ENCODE peak calls at places on chromosomes 13 and 19, in eight cellular contexts. E is activated T-cell treated with anti-CD3 and anti-CD28 coated beads for 4 hours, F is psoas muscle, C is AML-193, U is pancreas, V is GM04504, D is HT1080, I is anterior cingulate cortex. N is an unnamed sample.

GRCh38 chr13:22077205-22077683 is 406.4 kb downstream of the FGF9 start:
- DNase-seq in E (no peak), F (no peak), C (no peak), U (no peak), V (no peak), D (no peak), I (no peak), N (no peak)

GRCh38 chr19:10552596-10553053 is 8.9 kb downstream of the ATG4D start:
- DNase-seq in E (no peak), F (no peak), C (no peak), U (no peak), V (no peak), D (peak; percentile 41), I (peak; percentile 8), N (no peak)

GRCh38 chr19:57719424-57719823 is 8.0 kb downstream of the ZNF671 start:
- DNase-seq in E (no peak), F (no peak), C (no peak), U (no peak), V (no peak), D (no peak), I (no peak), N (no peak)

GRCh38 chr13:52599037-52599852 is 43.0 kb upstream of the HNRNPA1L2 start:
- DNase-seq in E (no peak), F (no peak), C (peak; percentile 51), U (no peak), V (no peak), D (peak; percentile 50), I (no peak), N (no peak)

GRCh38 chr13:113774177-113775107 is 15.4 kb downstream of the TMEM255B start:
- DNase-seq in E (no peak), F (no peak), C (no peak), U (no peak), V (peak; percentile 10), D (peak; percentile 80), I (no peak), N (no peak)

GRCh38 chr13:21148557-21149258 is 27.6 kb downstream of the SKA3 start:
- DNase-seq in E (no peak), F (no peak), C (no peak), U (no peak), V (no peak), D (no peak), I (no peak), N (no peak)

GRCh38 chr19:44684892-44685847 is 13.8 kb upstream of the CEACAM16 start:
- DNase-seq in E (no peak), F (no peak), C (no peak), U (no peak), V (peak; percentile 81), D (peak; percentile 94), I (no peak), N (no peak)

GRCh38 chr13:113149711-113150544 is 8.5 kb upstream of the PROZ start:
- DNase-seq in E (no peak), F (no peak), C (no peak), U (no peak), V (no peak), D (no peak), I (no peak), N (no peak)

GRCh38 chr19:7883796-7884570 is 4.3 kb upstream of the LRRC8E start:
- DNase-seq in E (no peak), F (no peak), C (no peak), U (no peak), V (peak; percentile 46), D (peak; percentile 50), I (no peak), N (no peak)

GRCh38 chr13:107370036-107370785 is 802.3 kb upstream of the ARGLU1 start:
- DNase-seq in E (no peak), F (no peak), C (no peak), U (no peak), V (peak; percentile 46), D (peak; percentile 83), I (no peak), N (no peak)

GRCh38 chr19:16197188-16197621 is 506 bp upstream of the AP1M1 start:
- DNase-seq in E (no peak), F (no peak), C (no peak), U (no peak), V (peak; percentile 90), D (no peak), I (no peak), N (no peak)

GRCh38 chr13:97248243-97248642 is 26.1 kb downstream of the MBNL2 start:
- DNase-seq in E (no peak), F (no peak), C (no peak), U (no peak), V (no peak), D (no peak), I (no peak), N (no peak)

GRCh38 chr19:19597809-19598306 is 20.6 kb downstream of the PBX4 start:
- DNase-seq in E (peak; percentile 38), F (no peak), C (no peak), U (no peak), V (no peak), D (no peak), I (no peak), N (no peak)

GRCh38 chr19:2381151-2381822 is 21.2 kb downstream of the TMPRSS9 start:
- DNase-seq in E (no peak), F (no peak), C (no peak), U (no peak), V (no peak), D (no peak), I (peak; percentile 89), N (no peak)

GRCh38 chr13:23510979-23511735 is 59.1 kb upstream of the TNFRSF19 start:
- DNase-seq in E (no peak), F (no peak), C (peak; percentile 59), U (no peak), V (no peak), D (peak; percentile 49), I (no peak), N (no peak)

N was measured in NCI-H446.